ENCODE peak calls at places on chromosomes 12 and 14, in four cellular contexts. One of them, this sample, is unnamed.

GRCh38 chr12:107903377-107904061 is 129.0 kb downstream of the ASCL4 start:
- DNase-seq in neural progenitor cell: peak; percentile 88
- DNase-seq in A673: peak; percentile 28
- DNase-seq in right cardiac atrium: peak; percentile 82
- DNase-seq in this sample: peak; percentile 78

GRCh38 chr12:49369723-49370145 is 2.5 kb downstream of the SPATS2 start:
- DNase-seq in A673: peak; percentile 67
- DNase-seq in neural progenitor cell: peak; percentile 28
- DNase-seq in right cardiac atrium: peak; percentile 60
- DNase-seq in this sample: no peak

GRCh38 chr12:32201996-32202395 is 95.3 kb downstream of the BICD1 start:
- DNase-seq in neural progenitor cell: no peak
- DNase-seq in right cardiac atrium: peak; percentile 55
- DNase-seq in A673: no peak
- DNase-seq in this sample: no peak

GRCh38 chr12:76489737-76490136 is 69.8 kb downstream of the OSBPL8 start:
- DNase-seq in right cardiac atrium: no peak
- DNase-seq in A673: no peak
- DNase-seq in neural progenitor cell: no peak
- DNase-seq in this sample: no peak

GRCh38 chr12:90938451-90938850 is 16.5 kb downstream of the CCER1 start:
- DNase-seq in right cardiac atrium: no peak
- DNase-seq in A673: no peak
- DNase-seq in neural progenitor cell: no peak
- DNase-seq in this sample: no peak

GRCh38 chr12:54164402-54165145 is 24.2 kb downstream of the SMUG1 start:
- DNase-seq in neural progenitor cell: peak; percentile 54
- DNase-seq in A673: no peak
- DNase-seq in right cardiac atrium: no peak
- DNase-seq in this sample: no peak

GRCh38 chr14:69039287-69039628 is 60.2 kb upstream of the ACTN1 start:
- DNase-seq in right cardiac atrium: no peak
- DNase-seq in neural progenitor cell: no peak
- DNase-seq in A673: peak; percentile 28
- DNase-seq in this sample: no peak

GRCh38 chr14:67357583-67358354 is 1.8 kb downstream of the ATP6V1D start:
- DNase-seq in A673: no peak
- DNase-seq in right cardiac atrium: no peak
- DNase-seq in neural progenitor cell: no peak
- DNase-seq in this sample: no peak

GRCh38 chr12:57368349-57369095 is 62.3 kb downstream of the R3HDM2 start:
- DNase-seq in neural progenitor cell: no peak
- DNase-seq in A673: no peak
- DNase-seq in right cardiac atrium: no peak
- DNase-seq in this sample: peak; percentile 32

GRCh38 chr14:101113835-101114725 is 210.6 kb upstream of the RTL1 start:
- DNase-seq in neural progenitor cell: no peak
- DNase-seq in right cardiac atrium: no peak
- DNase-seq in A673: no peak
- DNase-seq in this sample: no peak

GRCh38 chr14:103828315-103828967 is 18.9 kb downstream of the PPP1R13B start:
- DNase-seq in A673: no peak
- DNase-seq in neural progenitor cell: no peak
- DNase-seq in right cardiac atrium: peak; percentile 69
- DNase-seq in this sample: no peak

GRCh38 chr14:61540931-61541330 is 154.4 kb upstream of the HIF1A start:
- DNase-seq in neural progenitor cell: no peak
- DNase-seq in right cardiac atrium: no peak
- DNase-seq in A673: no peak
- DNase-seq in this sample: no peak

GRCh38 chr12:92987846-92988621 is 58.9 kb upstream of the EEA1 start:
- DNase-seq in right cardiac atrium: peak; percentile 48
- DNase-seq in neural progenitor cell: peak; percentile 7
- DNase-seq in A673: peak; percentile 17
- DNase-seq in this sample: peak; percentile 64

GRCh38 chr14:52355526-52355925 is 41.4 kb downstream of the PTGER2 start:
- DNase-seq in neural progenitor cell: no peak
- DNase-seq in A673: no peak
- DNase-seq in right cardiac atrium: no peak
- DNase-seq in this sample: no peak

GRCh38 chr12:47991106-47991550 is 13.1 kb downstream of the COL2A1 start:
- DNase-seq in right cardiac atrium: no peak
- DNase-seq in neural progenitor cell: no peak
- DNase-seq in A673: no peak
- DNase-seq in this sample: peak; percentile 38

GRCh38 chr12:111992464-111992863 is 20.5 kb downstream of the TMEM116 start:
- DNase-seq in right cardiac atrium: no peak
- DNase-seq in neural progenitor cell: no peak
- DNase-seq in A673: no peak
- DNase-seq in this sample: no peak
- H3K4me3 ChIP-seq in right cardiac atrium: no peak overlapping the region
- H3K4me3 ChIP-seq in neural progenitor cell: no peak overlapping the region
- H3K4me3 ChIP-seq in A673: no peak overlapping the region
- H3K4me3 ChIP-seq in this sample: no peak overlapping the region

GRCh38 chr12:1948883-1949282 is 30.4 kb upstream of the CACNA2D4 start:
- DNase-seq in A673: no peak
- DNase-seq in right cardiac atrium: peak; percentile 22
- DNase-seq in neural progenitor cell: no peak
- DNase-seq in this sample: no peak
- H3K27ac ChIP-seq in A673: no peak overlapping the region
- H3K27ac ChIP-seq in right cardiac atrium: no peak overlapping the region
- H3K27ac ChIP-seq in neural progenitor cell: no peak overlapping the region
- H3K27ac ChIP-seq in this sample: no peak overlapping the region

DNA sequence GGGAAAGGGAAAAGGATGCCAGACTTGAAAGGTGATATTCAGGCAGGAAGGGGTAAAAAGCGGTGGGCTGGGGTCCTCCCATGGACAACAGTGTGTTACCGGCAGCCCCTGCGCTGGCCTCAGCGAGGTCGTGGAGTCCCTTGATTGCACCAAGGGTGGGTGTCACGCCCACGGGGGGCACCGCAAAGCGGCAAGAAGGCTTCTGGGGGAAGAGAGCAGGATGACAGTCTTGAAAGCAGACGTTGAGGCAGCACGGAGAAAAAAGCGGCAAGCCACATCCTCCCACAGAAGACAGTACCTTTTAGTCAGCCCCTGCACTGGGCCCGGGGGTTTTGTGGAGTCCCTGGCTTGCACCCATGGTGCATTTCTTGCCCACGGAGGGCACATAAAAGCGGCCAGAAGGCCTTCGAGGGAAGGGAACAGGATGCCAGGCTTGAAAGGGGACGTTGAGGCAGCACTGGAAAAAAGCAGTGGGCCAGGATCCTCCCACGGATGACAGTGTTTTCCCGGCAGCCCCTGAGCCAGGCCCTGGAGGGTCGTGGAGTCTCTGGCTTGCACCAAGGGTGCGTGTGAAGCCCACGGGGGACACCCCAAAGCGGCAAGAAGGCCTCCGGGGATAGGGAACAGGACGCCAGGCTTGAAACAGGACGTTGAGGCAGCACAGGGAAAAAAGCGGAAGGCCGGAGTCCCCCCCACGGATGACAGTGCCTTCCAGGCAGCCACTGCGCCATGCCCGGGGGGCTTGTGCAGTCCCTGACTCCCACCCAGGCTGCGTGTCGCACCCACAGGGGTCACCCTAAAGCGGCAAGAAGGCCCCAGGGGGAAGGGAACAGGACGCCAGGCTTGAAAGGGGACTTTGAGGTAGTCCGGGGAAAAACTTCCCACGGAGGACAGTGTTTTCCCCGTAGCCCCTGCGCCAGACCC is 162.2 kb upstream of the ALG10B start:
- DNase-seq in neural progenitor cell: no peak
- DNase-seq in A673: no peak
- DNase-seq in right cardiac atrium: peak; percentile 20
- DNase-seq in this sample: no peak
- H3K9me3 ChIP-seq in neural progenitor cell: peaks cover 8% of the 10 kb centered on the region
- H3K9me3 ChIP-seq in A673: peaks cover 21% of the 10 kb centered on the region
- H3K9me3 ChIP-seq in right cardiac atrium: no peaks in the 10 kb centered on the region
- H3K9me3 ChIP-seq in this sample: no peaks in the 10 kb centered on the region

GRCh38 chr12:104297477-104298113 is 5.9 kb upstream of the EID3 start:
- DNase-seq in A673: no peak
- DNase-seq in right cardiac atrium: no peak
- DNase-seq in neural progenitor cell: no peak
- DNase-seq in this sample: no peak

GRCh38 chr12:104292872-104293794 is 10.4 kb upstream of the EID3 start:
- DNase-seq in A673: no peak
- DNase-seq in right cardiac atrium: no peak
- DNase-seq in neural progenitor cell: no peak
- DNase-seq in this sample: no peak

GRCh38 chr12:104296718-104297117 is 6.8 kb upstream of the EID3 start:
- DNase-seq in neural progenitor cell: no peak
- DNase-seq in right cardiac atrium: no peak
- DNase-seq in A673: no peak
- DNase-seq in this sample: no peak

GRCh38 chr12:104295954-104296353 is 7.6 kb upstream of the EID3 start:
- DNase-seq in neural progenitor cell: no peak
- DNase-seq in right cardiac atrium: no peak
- DNase-seq in A673: no peak
- DNase-seq in this sample: no peak

DNA sequence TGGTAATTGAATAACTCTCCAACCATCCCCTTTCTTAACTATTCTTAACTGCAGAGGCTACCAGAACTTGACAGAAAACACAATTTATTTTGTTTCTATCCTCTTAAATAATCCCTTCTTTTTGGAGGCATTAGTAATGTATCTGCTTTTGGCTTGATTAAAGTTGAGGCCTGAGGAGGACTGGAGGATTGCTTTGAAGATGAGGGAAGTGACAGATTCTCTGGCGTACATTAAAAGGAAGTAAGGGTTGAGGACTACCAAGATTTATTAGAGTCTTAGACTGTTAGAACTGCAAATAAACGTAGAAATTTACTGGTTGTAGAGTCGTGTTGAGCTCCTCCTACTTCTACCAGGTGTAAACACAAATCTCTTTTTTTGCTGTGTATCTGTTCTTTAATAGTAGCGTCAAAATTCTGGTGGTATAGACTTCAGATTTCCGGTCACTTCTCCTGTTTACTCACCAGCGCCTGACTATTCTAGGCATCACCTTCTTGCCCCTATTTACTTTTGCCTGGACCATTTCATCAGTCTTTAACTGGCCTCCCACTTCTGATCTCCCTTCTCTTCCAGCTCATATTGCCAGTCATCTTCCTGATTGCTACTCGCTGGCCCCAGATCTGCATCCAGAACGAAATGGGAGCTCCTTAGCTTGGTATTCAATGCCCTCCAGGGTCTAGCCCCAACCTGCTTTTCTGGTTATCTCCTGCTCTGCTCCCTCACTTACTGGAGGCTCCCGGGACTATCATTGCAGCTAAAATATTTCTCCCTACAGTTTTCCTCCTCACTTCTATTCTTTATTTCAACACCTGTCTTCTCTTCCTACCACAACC is 8.5 kb upstream of the EID3 start:
- DNase-seq in A673: no peak
- DNase-seq in right cardiac atrium: no peak
- DNase-seq in neural progenitor cell: no peak
- DNase-seq in this sample: no peak
- H3K4me3 ChIP-seq in A673: no peak overlapping the region
- H3K4me3 ChIP-seq in right cardiac atrium: no peak overlapping the region
- H3K4me3 ChIP-seq in neural progenitor cell: no peak overlapping the region
- H3K4me3 ChIP-seq in this sample: peak overlapping the region; percentile 34

GRCh38 chr14:95698287-95698686 is 12.1 kb downstream of the TCL1B start:
- DNase-seq in neural progenitor cell: no peak
- DNase-seq in A673: no peak
- DNase-seq in right cardiac atrium: no peak
- DNase-seq in this sample: no peak
- H3K27ac ChIP-seq in neural progenitor cell: no peak overlapping the region
- H3K27ac ChIP-seq in A673: no peak overlapping the region
- H3K27ac ChIP-seq in right cardiac atrium: no peak overlapping the region
- H3K27ac ChIP-seq in this sample: no peak overlapping the region

GRCh38 chr14:20044243-20044642 is 8.4 kb upstream of the OR4K13 start:
- DNase-seq in neural progenitor cell: no peak
- DNase-seq in A673: no peak
- DNase-seq in right cardiac atrium: no peak
- DNase-seq in this sample: no peak

DNA sequence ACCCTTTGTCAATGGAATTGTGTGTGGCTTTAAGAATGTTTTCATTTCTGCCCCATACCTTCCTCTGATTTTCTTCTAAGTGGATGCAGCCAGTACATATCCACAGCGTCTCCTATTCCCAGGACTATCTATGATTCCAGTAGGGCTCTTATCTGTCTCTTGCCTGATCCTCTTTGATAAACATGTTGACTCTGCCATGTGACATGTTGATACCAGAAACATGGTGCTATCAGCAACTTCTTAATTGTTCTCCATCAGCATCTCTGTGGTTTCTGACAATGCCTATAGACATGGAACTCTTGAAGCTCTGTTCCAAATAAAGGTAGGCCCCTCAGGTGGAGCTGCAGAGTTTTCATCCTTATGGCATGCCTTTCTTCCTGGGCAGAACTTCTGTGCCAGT is 11.6 kb upstream of the OR4L1 start:
- DNase-seq in neural progenitor cell: no peak
- DNase-seq in right cardiac atrium: no peak
- DNase-seq in A673: no peak
- DNase-seq in this sample: no peak
- H3K9me3 ChIP-seq in neural progenitor cell: peaks cover 59% of the 10 kb centered on the region
- H3K9me3 ChIP-seq in right cardiac atrium: no peaks in the 10 kb centered on the region
- H3K9me3 ChIP-seq in A673: peaks cover 9% of the 10 kb centered on the region
- H3K9me3 ChIP-seq in this sample: no peaks in the 10 kb centered on the region

DNA sequence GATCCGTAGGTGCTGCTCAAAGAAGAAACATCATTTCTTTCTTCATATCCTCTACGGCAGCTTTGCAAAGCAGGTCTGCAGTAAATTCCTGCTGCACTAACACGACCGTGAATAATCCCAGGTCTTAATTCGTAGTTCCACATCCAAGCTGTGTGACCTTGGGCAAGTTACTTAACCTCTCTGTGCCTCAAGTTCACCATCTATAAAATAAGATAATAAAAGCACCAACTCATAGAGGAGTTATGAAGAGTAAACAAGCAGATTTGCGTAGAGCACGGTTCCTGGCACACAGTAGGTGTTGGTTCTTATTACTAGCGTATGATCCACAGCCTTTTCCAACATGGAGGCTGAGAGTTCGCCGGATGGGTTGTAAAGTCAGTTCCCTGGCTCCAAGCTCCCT is 3.6 kb downstream of the NCOR2 start:
- DNase-seq in right cardiac atrium: no peak
- DNase-seq in A673: no peak
- DNase-seq in neural progenitor cell: no peak
- DNase-seq in this sample: no peak
- H3K4me3 ChIP-seq in right cardiac atrium: no peak overlapping the region
- H3K4me3 ChIP-seq in A673: no peak overlapping the region
- H3K4me3 ChIP-seq in neural progenitor cell: no peak overlapping the region
- H3K4me3 ChIP-seq in this sample: no peak overlapping the region

This sample was measured in aorta.